ENCODE peak calls at places on chromosome 18, in five cellular contexts. K is EH; O is HT-29; U is activated naive CD4-positive, alpha-beta T cell treated with Interleukin-2 at 50 U/mL for 16 hours; I is GOT3. X is an unnamed sample.

GRCh38 chr18:79508565-79509535 is 113.1 kb downstream of the NFATC1 start:
- DNase-seq in I (no peak), U (no peak), O (no peak), K (no peak), X (no peak)

GRCh38 chr18:45839415-45840395 is 14.2 kb downstream of the SIGLEC15 start:
- DNase-seq in K (peak), U (no peak), I (no peak), O (peak), X (no peak)

GRCh38 chr18:4748975-4749374 is 293.9 kb upstream of the DLGAP1 start:
- DNase-seq in I (no peak), K (no peak), U (no peak), O (no peak), X (no peak)

GRCh38 chr18:23331091-23331920 is 121.8 kb upstream of the RIOK3 start:
- DNase-seq in U (no peak), K (no peak), I (no peak), O (no peak), X (no peak)

GRCh38 chr18:9575558-9575957 is 38.8 kb downstream of the PPP4R1 start:
- DNase-seq in K (peak), I (no peak), O (peak), U (no peak), X (peak)

GRCh38 chr18:3103576-3103975 is 90.6 kb upstream of the LPIN2 start:
- DNase-seq in U (no peak), O (no peak), I (no peak), K (no peak), X (no peak)

GRCh38 chr18:35432565-35433001 is 55.4 kb upstream of the ZNF396 start:
- DNase-seq in I (no peak), U (no peak), O (no peak), K (peak), X (no peak)

GRCh38 chr18:7847988-7848387 is 280.9 kb downstream of the PTPRM start:
- DNase-seq in K (no peak), I (no peak), U (no peak), O (no peak), X (no peak)

GRCh38 chr18:44946529-44947113 is 265.9 kb downstream of the SETBP1 start:
- DNase-seq in U (no peak), K (no peak), O (no peak), I (no peak), X (no peak)

GRCh38 chr18:58541137-58541788 is 87.6 kb downstream of the ALPK2 start:
- DNase-seq in U (peak), O (peak), K (peak), I (no peak), X (no peak)

GRCh38 chr18:74725690-74726089 is 128.0 kb downstream of the ZNF407 start:
- DNase-seq in K (no peak), O (no peak), U (no peak), I (no peak), X (no peak)

GRCh38 chr18:58015045-58015444 is 29.0 kb upstream of the NEDD4L start:
- DNase-seq in O (no peak), U (no peak), I (no peak), K (no peak), X (no peak)

GRCh38 chr18:49959176-49959575 is 145.8 kb upstream of the ACAA2 start:
- DNase-seq in O (no peak), U (no peak), K (no peak), I (no peak), X (no peak)

GRCh38 chr18:22428672-22429071 is 11.0 kb upstream of the CTAGE1 start:
- DNase-seq in K (peak), I (no peak), U (no peak), O (no peak), X (no peak)

GRCh38 chr18:58496231-58496630 is 132.7 kb downstream of the ALPK2 start:
- DNase-seq in O (no peak), I (peak), U (no peak), K (peak), X (no peak)

GRCh38 chr18:39051013-39051412 is 1485.4 kb upstream of the CELF4 start:
- DNase-seq in O (no peak), K (no peak), U (no peak), I (no peak), X (no peak)

GRCh38 chr18:34709631-34710429 is at the start of gene DTNA:
- DNase-seq in U (no peak), K (peak), I (no peak), O (no peak), X (peak)

GRCh38 chr18:13449651-13450050 is 231.1 kb downstream of the LDLRAD4 start:
- DNase-seq in K (no peak), U (no peak), I (no peak), O (no peak), X (no peak)